ENCODE peak calls at places on chromosomes 6 and 20, in five cellular contexts. One of them, this sample, is unnamed.

GRCh38 chr6:169997930-169998218 is 246.5 kb downstream of the ERMARD start:
- DNase-seq in small intestine: no peak
- DNase-seq in prostate gland: no peak
- DNase-seq in left lung: peak; percentile 80
- DNase-seq in pancreas: no peak
- DNase-seq in this sample: no peak

GRCh38 chr6:122789862-122790739 is 1.0 kb downstream of the SMPDL3A start:
- DNase-seq in small intestine: peak; percentile 62
- DNase-seq in prostate gland: peak; percentile 36
- DNase-seq in left lung: no peak
- DNase-seq in pancreas: no peak
- DNase-seq in this sample: no peak

GRCh38 chr6:146593978-146594377 is 4.8 kb upstream of the ADGB start:
- DNase-seq in small intestine: no peak
- DNase-seq in prostate gland: no peak
- DNase-seq in left lung: peak; percentile 22
- DNase-seq in pancreas: no peak
- DNase-seq in this sample: no peak

GRCh38 chr6:166989427-166990034 is 9.7 kb upstream of the CEP43 start:
- DNase-seq in small intestine: peak; percentile 28
- DNase-seq in prostate gland: no peak
- DNase-seq in left lung: no peak
- DNase-seq in pancreas: no peak
- DNase-seq in this sample: no peak

GRCh38 chr6:24910850-24911712 is 24.7 kb downstream of the RIPOR2 start:
- DNase-seq in small intestine: no peak
- DNase-seq in prostate gland: peak; percentile 63
- DNase-seq in left lung: peak; percentile 89
- DNase-seq in pancreas: peak; percentile 73
- DNase-seq in this sample: no peak

GRCh38 chr6:85452441-85452881 is 2.6 kb downstream of the NT5E start:
- DNase-seq in small intestine: no peak
- DNase-seq in prostate gland: no peak
- DNase-seq in left lung: no peak
- DNase-seq in pancreas: no peak
- DNase-seq in this sample: no peak

GRCh38 chr6:3159805-3160781 is 2.7 kb upstream of the TUBB2A start:
- DNase-seq in small intestine: peak; percentile 99
- DNase-seq in prostate gland: no peak
- DNase-seq in left lung: no peak
- DNase-seq in pancreas: peak; percentile 90
- DNase-seq in this sample: peak; percentile 44

GRCh38 chr20:25668446-25668845 is 28.2 kb downstream of the ZNF337 start:
- DNase-seq in small intestine: no peak
- DNase-seq in prostate gland: no peak
- DNase-seq in left lung: no peak
- DNase-seq in pancreas: no peak
- DNase-seq in this sample: peak; percentile 22

GRCh38 chr6:149264629-149265028 is 52.9 kb upstream of the TAB2 start:
- DNase-seq in small intestine: no peak
- DNase-seq in prostate gland: no peak
- DNase-seq in left lung: no peak
- DNase-seq in pancreas: no peak
- DNase-seq in this sample: no peak

GRCh38 chr6:37515712-37516075 is 16.0 kb upstream of the CCDC167 start:
- DNase-seq in small intestine: no peak
- DNase-seq in prostate gland: no peak
- DNase-seq in left lung: no peak
- DNase-seq in pancreas: no peak
- DNase-seq in this sample: no peak

GRCh38 chr6:109059591-109060021 is 35.0 kb downstream of the SESN1 start:
- DNase-seq in small intestine: peak; percentile 49
- DNase-seq in prostate gland: no peak
- DNase-seq in left lung: no peak
- DNase-seq in pancreas: no peak
- DNase-seq in this sample: no peak

GRCh38 chr6:130381459-130382380 is 15.9 kb downstream of the TMEM200A start:
- DNase-seq in small intestine: peak; percentile 56
- DNase-seq in prostate gland: no peak
- DNase-seq in left lung: no peak
- DNase-seq in pancreas: no peak
- DNase-seq in this sample: no peak

GRCh38 chr6:57147955-57148858 is 23.9 kb upstream of the BAG2 start:
- DNase-seq in small intestine: no peak
- DNase-seq in prostate gland: no peak
- DNase-seq in left lung: no peak
- DNase-seq in pancreas: no peak
- DNase-seq in this sample: no peak

GRCh38 chr20:14062786-14063185 is 67.5 kb downstream of the MACROD2 start:
- DNase-seq in small intestine: no peak
- DNase-seq in prostate gland: no peak
- DNase-seq in left lung: no peak
- DNase-seq in pancreas: no peak
- DNase-seq in this sample: no peak

GRCh38 chr6:101544286-101544685 is 150.8 kb downstream of the GRIK2 start:
- DNase-seq in small intestine: no peak
- DNase-seq in prostate gland: no peak
- DNase-seq in left lung: no peak
- DNase-seq in pancreas: no peak
- DNase-seq in this sample: no peak

GRCh38 chr6:156820089-156820798 is 43.1 kb downstream of the ARID1B start:
- DNase-seq in small intestine: no peak
- DNase-seq in prostate gland: no peak
- DNase-seq in left lung: no peak
- DNase-seq in pancreas: no peak
- DNase-seq in this sample: no peak
- H3K4me1 ChIP-seq in small intestine: peaks cover 4% of the 10 kb centered on the region
- H3K4me1 ChIP-seq in prostate gland: no peaks in the 10 kb centered on the region
- H3K4me1 ChIP-seq in left lung: peaks cover 57% of the 10 kb centered on the region
- H3K4me1 ChIP-seq in pancreas: peaks cover 13% of the 10 kb centered on the region
- H3K4me1 ChIP-seq in this sample: peaks cover 3% of the 10 kb centered on the region

GRCh38 chr6:161438430-161439030 is 164.7 kb upstream of the AGPAT4 start:
- DNase-seq in small intestine: no peak
- DNase-seq in prostate gland: no peak
- DNase-seq in left lung: no peak
- DNase-seq in pancreas: no peak
- DNase-seq in this sample: no peak
- H3K27me3 ChIP-seq in small intestine: no peaks in the 10 kb centered on the region
- H3K27me3 ChIP-seq in prostate gland: no peaks in the 10 kb centered on the region
- H3K27me3 ChIP-seq in left lung: no peaks in the 10 kb centered on the region
- H3K27me3 ChIP-seq in pancreas: no peaks in the 10 kb centered on the region
- H3K27me3 ChIP-seq in this sample: no peaks in the 10 kb centered on the region

DNA sequence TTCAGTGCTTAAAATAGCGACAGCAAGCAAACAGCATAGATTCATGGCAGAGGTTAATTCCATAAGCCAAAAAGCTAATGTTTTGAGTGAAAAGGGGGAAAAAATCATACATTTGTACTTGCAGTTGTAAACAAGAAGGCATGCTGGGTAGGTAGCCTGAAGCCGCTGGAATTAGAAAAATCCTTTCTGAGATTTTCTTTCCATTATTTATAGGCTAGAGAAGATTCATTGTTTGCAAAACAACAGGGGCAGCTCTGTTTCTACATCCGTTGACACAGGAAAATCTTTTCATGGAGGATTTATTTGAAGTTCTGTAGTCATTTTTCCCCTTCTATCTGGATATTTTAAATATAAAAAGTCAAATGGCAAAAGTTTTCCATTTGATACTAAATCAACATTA is 843.9 kb downstream of the QKI start:
- DNase-seq in small intestine: no peak
- DNase-seq in prostate gland: no peak
- DNase-seq in left lung: no peak
- DNase-seq in pancreas: no peak
- DNase-seq in this sample: no peak
- H3K9me3 ChIP-seq in small intestine: no peaks in the 10 kb centered on the region
- H3K9me3 ChIP-seq in prostate gland: no peaks in the 10 kb centered on the region
- H3K9me3 ChIP-seq in left lung: no peaks in the 10 kb centered on the region
- H3K9me3 ChIP-seq in pancreas: no peaks in the 10 kb centered on the region
- H3K9me3 ChIP-seq in this sample: no peaks in the 10 kb centered on the region

GRCh38 chr20:22576273-22576672 is 8.1 kb downstream of the FOXA2 start:
- DNase-seq in small intestine: no peak
- DNase-seq in prostate gland: no peak
- DNase-seq in left lung: no peak
- DNase-seq in pancreas: no peak
- DNase-seq in this sample: no peak
- H3K4me1 ChIP-seq in small intestine: no peaks in the 10 kb centered on the region
- H3K4me1 ChIP-seq in prostate gland: peaks cover 5% of the 10 kb centered on the region
- H3K4me1 ChIP-seq in left lung: peaks cover 6% of the 10 kb centered on the region
- H3K4me1 ChIP-seq in pancreas: peaks cover 27% of the 10 kb centered on the region
- H3K4me1 ChIP-seq in this sample: no peaks in the 10 kb centered on the region

This sample was measured in HAP-1.